ENCODE peak calls at places on chromosomes 12 and 14, in ten cellular contexts. One of them, this sample, is unnamed.

GRCh38 chr12:32586390-32586789 is 92.7 kb upstream of the DNM1L start:
- DNase-seq in foreskin fibroblast: peak; percentile 58
- DNase-seq in mesendoderm: no peak
- DNase-seq in activated CD4-positive, alpha-beta memory T cell treated with anti-CD3 and anti-CD28 coated beads for 36 hours: no peak
- DNase-seq in activated naive CD8-positive, alpha-beta T cell treated with anti-CD3 and anti-CD28 coated beads, Interleukin-2, amount 50 U/mL, for 24 hours: no peak
- DNase-seq in suprapubic skin: no peak
- DNase-seq in WTC11: no peak
- DNase-seq in Calu3: no peak
- DNase-seq in sciatic nerve: no peak
- DNase-seq in stimulated activated naive B cell treated with anti-CD40 and anti-IgM and Interleukin-4, amounts not matched to agents 10 μg/mL and 1 μg/mL and 100 μg/mL, for 72 hours: no peak
- DNase-seq in this sample: peak; percentile 70

GRCh38 chr14:49622022-49622607 is 1.5 kb downstream of the MGAT2 start:
- DNase-seq in foreskin fibroblast: no peak
- DNase-seq in mesendoderm: no peak
- DNase-seq in activated CD4-positive, alpha-beta memory T cell treated with anti-CD3 and anti-CD28 coated beads for 36 hours: no peak
- DNase-seq in activated naive CD8-positive, alpha-beta T cell treated with anti-CD3 and anti-CD28 coated beads, Interleukin-2, amount 50 U/mL, for 24 hours: no peak
- DNase-seq in suprapubic skin: no peak
- DNase-seq in WTC11: no peak
- DNase-seq in Calu3: no peak
- DNase-seq in sciatic nerve: no peak
- DNase-seq in stimulated activated naive B cell treated with anti-CD40 and anti-IgM and Interleukin-4, amounts not matched to agents 10 μg/mL and 1 μg/mL and 100 μg/mL, for 72 hours: no peak
- DNase-seq in this sample: no peak

GRCh38 chr12:48105321-48105866 is 485 bp downstream of the SENP1 start:
- DNase-seq in foreskin fibroblast: no peak
- DNase-seq in mesendoderm: no peak
- DNase-seq in activated CD4-positive, alpha-beta memory T cell treated with anti-CD3 and anti-CD28 coated beads for 36 hours: peak; percentile 63
- DNase-seq in activated naive CD8-positive, alpha-beta T cell treated with anti-CD3 and anti-CD28 coated beads, Interleukin-2, amount 50 U/mL, for 24 hours: peak; percentile 52
- DNase-seq in suprapubic skin: no peak
- DNase-seq in WTC11: no peak
- DNase-seq in Calu3: no peak
- DNase-seq in sciatic nerve: no peak
- DNase-seq in stimulated activated naive B cell treated with anti-CD40 and anti-IgM and Interleukin-4, amounts not matched to agents 10 μg/mL and 1 μg/mL and 100 μg/mL, for 72 hours: peak; percentile 52
- DNase-seq in this sample: peak; percentile 42

GRCh38 chr14:89027097-89027740 is 202.8 kb downstream of the TTC8 start:
- DNase-seq in foreskin fibroblast: peak; percentile 43
- DNase-seq in mesendoderm: peak; percentile 59
- DNase-seq in activated CD4-positive, alpha-beta memory T cell treated with anti-CD3 and anti-CD28 coated beads for 36 hours: peak; percentile 60
- DNase-seq in activated naive CD8-positive, alpha-beta T cell treated with anti-CD3 and anti-CD28 coated beads, Interleukin-2, amount 50 U/mL, for 24 hours: peak; percentile 67
- DNase-seq in suprapubic skin: no peak
- DNase-seq in WTC11: peak; percentile 75
- DNase-seq in Calu3: peak; percentile 62
- DNase-seq in sciatic nerve: peak; percentile 68
- DNase-seq in stimulated activated naive B cell treated with anti-CD40 and anti-IgM and Interleukin-4, amounts not matched to agents 10 μg/mL and 1 μg/mL and 100 μg/mL, for 72 hours: peak; percentile 50
- DNase-seq in this sample: peak; percentile 28

GRCh38 chr12:85329913-85330312 is 49.9 kb downstream of the ALX1 start:
- DNase-seq in foreskin fibroblast: no peak
- DNase-seq in mesendoderm: no peak
- DNase-seq in activated CD4-positive, alpha-beta memory T cell treated with anti-CD3 and anti-CD28 coated beads for 36 hours: no peak
- DNase-seq in activated naive CD8-positive, alpha-beta T cell treated with anti-CD3 and anti-CD28 coated beads, Interleukin-2, amount 50 U/mL, for 24 hours: no peak
- DNase-seq in suprapubic skin: no peak
- DNase-seq in WTC11: no peak
- DNase-seq in Calu3: no peak
- DNase-seq in sciatic nerve: no peak
- DNase-seq in stimulated activated naive B cell treated with anti-CD40 and anti-IgM and Interleukin-4, amounts not matched to agents 10 μg/mL and 1 μg/mL and 100 μg/mL, for 72 hours: no peak
- DNase-seq in this sample: no peak

GRCh38 chr14:100267990-100268389 is 29.0 kb downstream of the YY1 start:
- DNase-seq in foreskin fibroblast: no peak
- DNase-seq in mesendoderm: no peak
- DNase-seq in activated CD4-positive, alpha-beta memory T cell treated with anti-CD3 and anti-CD28 coated beads for 36 hours: no peak
- DNase-seq in activated naive CD8-positive, alpha-beta T cell treated with anti-CD3 and anti-CD28 coated beads, Interleukin-2, amount 50 U/mL, for 24 hours: no peak
- DNase-seq in suprapubic skin: no peak
- DNase-seq in WTC11: no peak
- DNase-seq in Calu3: no peak
- DNase-seq in sciatic nerve: no peak
- DNase-seq in stimulated activated naive B cell treated with anti-CD40 and anti-IgM and Interleukin-4, amounts not matched to agents 10 μg/mL and 1 μg/mL and 100 μg/mL, for 72 hours: no peak
- DNase-seq in this sample: no peak

GRCh38 chr14:104086661-104087461 is 1.4 kb downstream of the ASPG start:
- DNase-seq in foreskin fibroblast: no peak
- DNase-seq in mesendoderm: no peak
- DNase-seq in activated CD4-positive, alpha-beta memory T cell treated with anti-CD3 and anti-CD28 coated beads for 36 hours: peak; percentile 4
- DNase-seq in activated naive CD8-positive, alpha-beta T cell treated with anti-CD3 and anti-CD28 coated beads, Interleukin-2, amount 50 U/mL, for 24 hours: no peak
- DNase-seq in suprapubic skin: peak; percentile 59
- DNase-seq in WTC11: peak; percentile 12
- DNase-seq in Calu3: no peak
- DNase-seq in sciatic nerve: peak; percentile 33
- DNase-seq in stimulated activated naive B cell treated with anti-CD40 and anti-IgM and Interleukin-4, amounts not matched to agents 10 μg/mL and 1 μg/mL and 100 μg/mL, for 72 hours: no peak
- DNase-seq in this sample: no peak

GRCh38 chr12:27822076-27822712 is 42.2 kb upstream of the MANSC4 start:
- DNase-seq in foreskin fibroblast: peak; percentile 85
- DNase-seq in mesendoderm: no peak
- DNase-seq in activated CD4-positive, alpha-beta memory T cell treated with anti-CD3 and anti-CD28 coated beads for 36 hours: peak; percentile 85
- DNase-seq in activated naive CD8-positive, alpha-beta T cell treated with anti-CD3 and anti-CD28 coated beads, Interleukin-2, amount 50 U/mL, for 24 hours: peak; percentile 58
- DNase-seq in suprapubic skin: no peak
- DNase-seq in WTC11: no peak
- DNase-seq in Calu3: no peak
- DNase-seq in sciatic nerve: no peak
- DNase-seq in stimulated activated naive B cell treated with anti-CD40 and anti-IgM and Interleukin-4, amounts not matched to agents 10 μg/mL and 1 μg/mL and 100 μg/mL, for 72 hours: peak; percentile 16
- DNase-seq in this sample: peak; percentile 97

GRCh38 chr12:63362801-63363200 is 211.8 kb upstream of the AVPR1A start:
- DNase-seq in foreskin fibroblast: peak; percentile 9
- DNase-seq in mesendoderm: no peak
- DNase-seq in activated CD4-positive, alpha-beta memory T cell treated with anti-CD3 and anti-CD28 coated beads for 36 hours: no peak
- DNase-seq in activated naive CD8-positive, alpha-beta T cell treated with anti-CD3 and anti-CD28 coated beads, Interleukin-2, amount 50 U/mL, for 24 hours: no peak
- DNase-seq in suprapubic skin: no peak
- DNase-seq in WTC11: no peak
- DNase-seq in Calu3: no peak
- DNase-seq in sciatic nerve: no peak
- DNase-seq in stimulated activated naive B cell treated with anti-CD40 and anti-IgM and Interleukin-4, amounts not matched to agents 10 μg/mL and 1 μg/mL and 100 μg/mL, for 72 hours: no peak
- DNase-seq in this sample: peak; percentile 39

GRCh38 chr12:8644345-8645248 is 18.0 kb downstream of the MFAP5 start:
- DNase-seq in foreskin fibroblast: no peak
- DNase-seq in mesendoderm: no peak
- DNase-seq in activated CD4-positive, alpha-beta memory T cell treated with anti-CD3 and anti-CD28 coated beads for 36 hours: peak; percentile 84
- DNase-seq in activated naive CD8-positive, alpha-beta T cell treated with anti-CD3 and anti-CD28 coated beads, Interleukin-2, amount 50 U/mL, for 24 hours: peak; percentile 54
- DNase-seq in suprapubic skin: no peak
- DNase-seq in WTC11: no peak
- DNase-seq in Calu3: no peak
- DNase-seq in sciatic nerve: no peak
- DNase-seq in stimulated activated naive B cell treated with anti-CD40 and anti-IgM and Interleukin-4, amounts not matched to agents 10 μg/mL and 1 μg/mL and 100 μg/mL, for 72 hours: peak; percentile 54
- DNase-seq in this sample: no peak

GRCh38 chr12:3252416-3252815 is 175.2 kb downstream of the TSPAN9 start:
- DNase-seq in foreskin fibroblast: peak; percentile 66
- DNase-seq in mesendoderm: no peak
- DNase-seq in activated CD4-positive, alpha-beta memory T cell treated with anti-CD3 and anti-CD28 coated beads for 36 hours: no peak
- DNase-seq in activated naive CD8-positive, alpha-beta T cell treated with anti-CD3 and anti-CD28 coated beads, Interleukin-2, amount 50 U/mL, for 24 hours: no peak
- DNase-seq in suprapubic skin: peak; percentile 86
- DNase-seq in WTC11: no peak
- DNase-seq in Calu3: no peak
- DNase-seq in sciatic nerve: peak; percentile 89
- DNase-seq in stimulated activated naive B cell treated with anti-CD40 and anti-IgM and Interleukin-4, amounts not matched to agents 10 μg/mL and 1 μg/mL and 100 μg/mL, for 72 hours: no peak
- DNase-seq in this sample: peak; percentile 40

GRCh38 chr12:66004922-66005703 is 125.4 kb downstream of the LLPH start:
- DNase-seq in foreskin fibroblast: no peak
- DNase-seq in mesendoderm: no peak
- DNase-seq in activated CD4-positive, alpha-beta memory T cell treated with anti-CD3 and anti-CD28 coated beads for 36 hours: no peak
- DNase-seq in activated naive CD8-positive, alpha-beta T cell treated with anti-CD3 and anti-CD28 coated beads, Interleukin-2, amount 50 U/mL, for 24 hours: no peak
- DNase-seq in suprapubic skin: no peak
- DNase-seq in WTC11: no peak
- DNase-seq in Calu3: no peak
- DNase-seq in sciatic nerve: no peak
- DNase-seq in stimulated activated naive B cell treated with anti-CD40 and anti-IgM and Interleukin-4, amounts not matched to agents 10 μg/mL and 1 μg/mL and 100 μg/mL, for 72 hours: no peak
- DNase-seq in this sample: no peak

GRCh38 chr12:6070472-6071257 is 53.8 kb downstream of the VWF start:
- DNase-seq in foreskin fibroblast: no peak
- DNase-seq in mesendoderm: no peak
- DNase-seq in activated CD4-positive, alpha-beta memory T cell treated with anti-CD3 and anti-CD28 coated beads for 36 hours: no peak
- DNase-seq in activated naive CD8-positive, alpha-beta T cell treated with anti-CD3 and anti-CD28 coated beads, Interleukin-2, amount 50 U/mL, for 24 hours: no peak
- DNase-seq in suprapubic skin: no peak
- DNase-seq in WTC11: peak; percentile 56
- DNase-seq in Calu3: no peak
- DNase-seq in sciatic nerve: no peak
- DNase-seq in stimulated activated naive B cell treated with anti-CD40 and anti-IgM and Interleukin-4, amounts not matched to agents 10 μg/mL and 1 μg/mL and 100 μg/mL, for 72 hours: no peak
- DNase-seq in this sample: no peak

GRCh38 chr14:49607583-49607982 is 8.8 kb downstream of the LRR1 start:
- DNase-seq in foreskin fibroblast: no peak
- DNase-seq in mesendoderm: no peak
- DNase-seq in activated CD4-positive, alpha-beta memory T cell treated with anti-CD3 and anti-CD28 coated beads for 36 hours: no peak
- DNase-seq in activated naive CD8-positive, alpha-beta T cell treated with anti-CD3 and anti-CD28 coated beads, Interleukin-2, amount 50 U/mL, for 24 hours: no peak
- DNase-seq in suprapubic skin: no peak
- DNase-seq in WTC11: no peak
- DNase-seq in Calu3: no peak
- DNase-seq in sciatic nerve: no peak
- DNase-seq in stimulated activated naive B cell treated with anti-CD40 and anti-IgM and Interleukin-4, amounts not matched to agents 10 μg/mL and 1 μg/mL and 100 μg/mL, for 72 hours: no peak
- DNase-seq in this sample: no peak

GRCh38 chr14:99075061-99075460 is 196.9 kb downstream of the BCL11B start:
- DNase-seq in foreskin fibroblast: no peak
- DNase-seq in mesendoderm: no peak
- DNase-seq in activated CD4-positive, alpha-beta memory T cell treated with anti-CD3 and anti-CD28 coated beads for 36 hours: no peak
- DNase-seq in activated naive CD8-positive, alpha-beta T cell treated with anti-CD3 and anti-CD28 coated beads, Interleukin-2, amount 50 U/mL, for 24 hours: no peak
- DNase-seq in suprapubic skin: no peak
- DNase-seq in WTC11: no peak
- DNase-seq in Calu3: no peak
- DNase-seq in sciatic nerve: no peak
- DNase-seq in stimulated activated naive B cell treated with anti-CD40 and anti-IgM and Interleukin-4, amounts not matched to agents 10 μg/mL and 1 μg/mL and 100 μg/mL, for 72 hours: no peak
- DNase-seq in this sample: no peak

GRCh38 chr12:57736743-57737466 is 1.6 kb downstream of the AGAP2 start:
- DNase-seq in foreskin fibroblast: no peak
- DNase-seq in mesendoderm: no peak
- DNase-seq in activated CD4-positive, alpha-beta memory T cell treated with anti-CD3 and anti-CD28 coated beads for 36 hours: no peak
- DNase-seq in activated naive CD8-positive, alpha-beta T cell treated with anti-CD3 and anti-CD28 coated beads, Interleukin-2, amount 50 U/mL, for 24 hours: no peak
- DNase-seq in suprapubic skin: no peak
- DNase-seq in WTC11: no peak
- DNase-seq in Calu3: no peak
- DNase-seq in sciatic nerve: no peak
- DNase-seq in stimulated activated naive B cell treated with anti-CD40 and anti-IgM and Interleukin-4, amounts not matched to agents 10 μg/mL and 1 μg/mL and 100 μg/mL, for 72 hours: no peak
- DNase-seq in this sample: no peak

GRCh38 chr12:101697197-101697929 is at the start of gene CHPT1:
- DNase-seq in foreskin fibroblast: peak; percentile 23
- DNase-seq in mesendoderm: peak; percentile 74
- DNase-seq in activated CD4-positive, alpha-beta memory T cell treated with anti-CD3 and anti-CD28 coated beads for 36 hours: peak; percentile 74
- DNase-seq in activated naive CD8-positive, alpha-beta T cell treated with anti-CD3 and anti-CD28 coated beads, Interleukin-2, amount 50 U/mL, for 24 hours: peak; percentile 66
- DNase-seq in suprapubic skin: peak; percentile 81
- DNase-seq in WTC11: peak; percentile 75
- DNase-seq in Calu3: peak; percentile 66
- DNase-seq in sciatic nerve: peak; percentile 79
- DNase-seq in stimulated activated naive B cell treated with anti-CD40 and anti-IgM and Interleukin-4, amounts not matched to agents 10 μg/mL and 1 μg/mL and 100 μg/mL, for 72 hours: peak; percentile 80
- DNase-seq in this sample: peak; percentile 31

GRCh38 chr12:54579696-54580333 is 8.6 kb downstream of the PPP1R1A start:
- DNase-seq in foreskin fibroblast: peak; percentile 64
- DNase-seq in mesendoderm: peak; percentile 88
- DNase-seq in activated CD4-positive, alpha-beta memory T cell treated with anti-CD3 and anti-CD28 coated beads for 36 hours: peak; percentile 90
- DNase-seq in activated naive CD8-positive, alpha-beta T cell treated with anti-CD3 and anti-CD28 coated beads, Interleukin-2, amount 50 U/mL, for 24 hours: peak; percentile 90
- DNase-seq in suprapubic skin: peak; percentile 92
- DNase-seq in WTC11: peak; percentile 96
- DNase-seq in Calu3: peak; percentile 92
- DNase-seq in sciatic nerve: peak; percentile 93
- DNase-seq in stimulated activated naive B cell treated with anti-CD40 and anti-IgM and Interleukin-4, amounts not matched to agents 10 μg/mL and 1 μg/mL and 100 μg/mL, for 72 hours: peak; percentile 68
- DNase-seq in this sample: peak; percentile 63

GRCh38 chr14:30252800-30253425 is 306.0 kb upstream of the G2E3 start:
- DNase-seq in foreskin fibroblast: no peak
- DNase-seq in mesendoderm: no peak
- DNase-seq in activated CD4-positive, alpha-beta memory T cell treated with anti-CD3 and anti-CD28 coated beads for 36 hours: no peak
- DNase-seq in activated naive CD8-positive, alpha-beta T cell treated with anti-CD3 and anti-CD28 coated beads, Interleukin-2, amount 50 U/mL, for 24 hours: no peak
- DNase-seq in suprapubic skin: no peak
- DNase-seq in WTC11: no peak
- DNase-seq in Calu3: no peak
- DNase-seq in sciatic nerve: no peak
- DNase-seq in stimulated activated naive B cell treated with anti-CD40 and anti-IgM and Interleukin-4, amounts not matched to agents 10 μg/mL and 1 μg/mL and 100 μg/mL, for 72 hours: no peak
- DNase-seq in this sample: peak; percentile 43

GRCh38 chr12:16603916-16604575 is 1.9 kb downstream of the LMO3 start:
- DNase-seq in foreskin fibroblast: no peak
- DNase-seq in mesendoderm: peak; percentile 70
- DNase-seq in activated CD4-positive, alpha-beta memory T cell treated with anti-CD3 and anti-CD28 coated beads for 36 hours: no peak
- DNase-seq in activated naive CD8-positive, alpha-beta T cell treated with anti-CD3 and anti-CD28 coated beads, Interleukin-2, amount 50 U/mL, for 24 hours: no peak
- DNase-seq in suprapubic skin: no peak
- DNase-seq in WTC11: peak; percentile 20
- DNase-seq in Calu3: no peak
- DNase-seq in sciatic nerve: no peak
- DNase-seq in stimulated activated naive B cell treated with anti-CD40 and anti-IgM and Interleukin-4, amounts not matched to agents 10 μg/mL and 1 μg/mL and 100 μg/mL, for 72 hours: no peak
- DNase-seq in this sample: no peak

This sample was measured in iris pigment epithelial cell.